ENCODE peak calls at places on chromosomes 2 and 18, in five cellular contexts. O, G, L, C and W are unnamed samples.

GRCh38 chr2:156340818-156341481 is 8.4 kb upstream of the NR4A2 start:
- DNase-seq in O (no peak), L (no peak), G (peak; percentile 80), C (no peak), W (no peak)

GRCh38 chr2:100437751-100438150 is 20.3 kb upstream of the CHST10 start:
- DNase-seq in G (no peak), O (no peak), L (no peak), C (no peak), W (no peak)

GRCh38 chr2:123993728-123994323 is 31.3 kb upstream of the CNTNAP5 start:
- DNase-seq in O (peak; percentile 63), G (peak; percentile 27), C (no peak), L (peak; percentile 20), W (peak; percentile 34)

GRCh38 chr2:11692966-11693521 is 23.0 kb upstream of the NTSR2 start:
- DNase-seq in L (peak; percentile 84), G (peak; percentile 83), C (no peak), O (peak; percentile 67), W (peak; percentile 82)

GRCh38 chr2:162623888-162624287 is 214.7 kb downstream of the KCNH7 start:
- DNase-seq in O (no peak), G (no peak), C (no peak), L (no peak), W (no peak)

GRCh38 chr18:8045890-8046289 is 478.8 kb downstream of the PTPRM start:
- DNase-seq in O (no peak), C (no peak), G (no peak), L (no peak), W (no peak)

GRCh38 chr2:74831693-74832530 is 2.0 kb upstream of the HK2 start:
- DNase-seq in O (no peak), L (peak; percentile 62), G (peak; percentile 62), C (no peak), W (peak; percentile 26)

GRCh38 chr18:62957885-62958472 is 242.6 kb downstream of the PHLPP1 start:
- DNase-seq in L (peak; percentile 46), G (peak; percentile 55), C (no peak), O (peak; percentile 71), W (peak; percentile 65)

GRCh38 chr2:1152375-1152774 is 201.7 kb downstream of the SNTG2 start:
- DNase-seq in G (no peak), L (no peak), C (no peak), O (no peak), W (no peak)

GRCh38 chr2:220887271-220887870 is 684.7 kb downstream of the EPHA4 start:
- DNase-seq in C (no peak), L (no peak), O (no peak), G (no peak), W (no peak)

GRCh38 chr18:50745946-50746345 is 73.9 kb downstream of the MRO start:
- DNase-seq in L (no peak), O (no peak), C (no peak), G (no peak), W (no peak)

GRCh38 chr2:62270728-62271127 is 74.8 kb downstream of the B3GNT2 start:
- DNase-seq in O (no peak), L (no peak), C (no peak), G (peak; percentile 62), W (no peak)

GRCh38 chr2:17515652-17516051 is 2.6 kb downstream of the RAD51AP2 start:
- DNase-seq in C (peak; percentile 8), O (no peak), G (no peak), L (no peak), W (no peak)

GRCh38 chr2:30165617-30166016 is 18.8 kb downstream of the YPEL5 start:
- DNase-seq in C (no peak), L (no peak), O (no peak), G (no peak), W (no peak)

GRCh38 chr2:160247295-160247694 is 47.2 kb upstream of the ITGB6 start:
- DNase-seq in L (no peak), O (no peak), G (no peak), C (no peak), W (no peak)

GRCh38 chr2:69514406-69514805 is 77.2 kb upstream of the NFU1 start:
- DNase-seq in G (no peak), L (no peak), C (no peak), O (peak; percentile 23), W (no peak)

GRCh38 chr2:101427743-101428142 is 40.4 kb upstream of the CREG2 start:
- DNase-seq in O (no peak), G (peak; percentile 16), L (no peak), C (no peak), W (no peak)

GRCh38 chr2:8316356-8316755 is 365.5 kb upstream of the ID2 start:
- DNase-seq in L (no peak), C (no peak), G (no peak), O (no peak), W (no peak)

GRCh38 chr18:27952741-27953140 is 224.2 kb downstream of the CDH2 start:
- DNase-seq in G (no peak), C (no peak), L (peak; percentile 16), O (no peak), W (no peak)

GRCh38 chr2:241975593-241976284 is 106.2 kb downstream of the RTP5 start:
- DNase-seq in G (no peak), L (peak; percentile 42), O (no peak), C (no peak), W (no peak)

GRCh38 chr2:219308142-219309093 is 783 bp downstream of the PTPRN start:
- DNase-seq in C (no peak), G (peak; percentile 84), O (peak; percentile 94), L (peak; percentile 41), W (peak; percentile 68)

GRCh38 chr2:128237911-128238697 is 80.6 kb downstream of the HS6ST1 start:
- DNase-seq in C (no peak), L (no peak), G (no peak), O (no peak), W (no peak)

GRCh38 chr2:109110185-109110584 is 18.8 kb upstream of the SH3RF3 start:
- DNase-seq in L (no peak), O (no peak), C (no peak), G (no peak), W (no peak)

GRCh38 chr2:159064446-159065301 is 96.2 kb downstream of the TANC1 start:
- DNase-seq in O (no peak), C (no peak), L (peak; percentile 40), G (no peak), W (no peak)

GRCh38 chr2:234240917-234241316 is 190.4 kb downstream of the SPP2 start:
- DNase-seq in G (no peak), L (no peak), O (no peak), C (no peak), W (no peak)

GRCh38 chr2:96399342-96400048 is 63.9 kb downstream of the NCAPH start:
- DNase-seq in G (no peak), O (no peak), L (no peak), C (no peak), W (no peak)

GRCh38 chr18:65750421-65751144 is at the start of gene CDH7:
- DNase-seq in L (no peak), C (no peak), G (no peak), O (peak; percentile 41), W (no peak)

GRCh38 chr2:53913721-53914120 is 54.0 kb upstream of the GPR75 start:
- DNase-seq in G (no peak), L (no peak), O (no peak), C (peak; percentile 2), W (no peak)

GRCh38 chr2:240163056-240163714 is 22.7 kb upstream of the OTOS start:
- DNase-seq in C (no peak), L (no peak), G (no peak), O (no peak), W (no peak)

GRCh38 chr2:215847056-215847455 is 166.3 kb downstream of the MREG start:
- DNase-seq in G (no peak), O (no peak), L (no peak), C (no peak), W (no peak)

GRCh38 chr2:134980639-134981038 is 62.0 kb downstream of the CCNT2 start:
- DNase-seq in C (no peak), G (no peak), L (no peak), O (no peak), W (no peak)

GRCh38 chr18:31170335-31170734 is 7.7 kb upstream of the DSC1 start:
- DNase-seq in L (no peak), G (peak; percentile 18), C (no peak), O (no peak), W (no peak)

GRCh38 chr18:49544362-49544761 is 17.5 kb upstream of the LIPG start:
- DNase-seq in O (no peak), C (no peak), L (no peak), G (no peak), W (no peak)

GRCh38 chr2:163210430-163210918 is 371.9 kb upstream of the KCNH7 start:
- DNase-seq in O (no peak), G (no peak), C (no peak), L (no peak), W (peak; percentile 68)

GRCh38 chr2:23499419-23499818 is 114.4 kb downstream of the KLHL29 start:
- DNase-seq in O (no peak), L (no peak), C (no peak), G (no peak), W (no peak)

GRCh38 chr2:169349528-169349927 is 12.8 kb downstream of the LRP2 start:
- DNase-seq in L (no peak), C (no peak), G (no peak), O (no peak), W (no peak)

GRCh38 chr2:118992740-118993391 is 50.9 kb downstream of the MARCO start:
- DNase-seq in L (no peak), G (no peak), C (no peak), O (no peak), W (no peak)

DNA sequence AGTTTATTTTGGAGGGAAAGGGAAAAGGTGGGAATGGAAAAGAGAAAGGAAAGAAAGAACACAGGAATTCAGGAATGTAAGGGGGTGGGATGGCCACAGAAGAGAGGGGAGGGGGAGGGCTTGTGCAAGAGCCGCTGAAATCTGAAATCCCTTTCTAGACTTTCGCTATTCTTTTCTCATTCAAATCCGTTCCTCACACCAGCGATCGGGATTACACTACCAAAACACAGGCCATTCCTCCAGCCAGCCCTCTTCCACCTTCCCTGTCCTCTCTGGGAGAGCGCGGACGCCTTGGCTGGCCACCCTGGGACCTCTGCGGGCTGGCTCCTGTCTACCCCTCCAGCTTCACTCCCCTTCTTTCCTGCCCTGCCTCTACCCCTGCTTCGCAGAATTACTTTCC is 102.3 kb downstream of the CDCA7 start:
- DNase-seq in G (no peak), C (no peak), L (no peak), O (no peak), W (no peak)
- TF ChIP-seq USF2 in G (no peak), C (no peak), L (no peak), O (no peak), W (no peak)

DNA sequence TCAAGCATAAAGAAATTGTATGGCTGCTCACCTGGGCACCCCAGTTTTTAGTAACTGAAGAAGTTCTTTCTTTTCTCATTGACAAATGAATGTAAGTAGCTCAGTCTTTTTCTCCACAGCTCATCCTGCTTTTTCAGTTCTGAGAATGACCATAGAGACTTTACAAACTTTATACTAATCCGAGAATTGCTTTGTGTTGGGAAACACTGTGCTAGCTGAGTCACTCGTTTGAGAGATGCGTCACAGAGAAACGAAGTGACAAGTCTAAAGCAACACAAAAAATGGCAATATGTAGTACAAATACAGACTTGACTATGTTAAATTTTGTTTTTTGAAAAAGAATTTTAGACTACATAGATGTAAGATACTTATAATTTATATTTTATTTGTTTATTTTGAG is 9.0 kb downstream of the LRRTM4 start:
- DNase-seq in G (no peak), L (no peak), C (no peak), O (no peak), W (no peak)
- TF ChIP-seq ESRRA in G (no peak), L (no peak), C (no peak), O (no peak), W (no peak)

GRCh38 chr18:77320960-77321559 is 71.4 kb downstream of the GALR1 start:
- DNase-seq in O (no peak), L (no peak), G (no peak), C (no peak), W (no peak)
- TF ChIP-seq USF2 in O (no peak), L (no peak), G (no peak), C (no peak), W (no peak)

GRCh38 chr2:212987492-212987891 is 163.9 kb downstream of the IKZF2 start:
- DNase-seq in L (no peak), O (no peak), C (no peak), G (no peak), W (no peak)
- TF ChIP-seq ESRRA in L (no peak), O (no peak), C (no peak), G (no peak), W (no peak)